ENCODE peak calls at places on chromosome 13, in five cellular contexts. W, R, U, Q and B are unnamed samples.

GRCh38 chr13:47519626-47520025 is 481.4 kb downstream of the SUCLA2 start:
- DNase-seq in W (no peak), R (no peak), U (no peak), Q (no peak), B (no peak)

GRCh38 chr13:30907167-30907761 is 1.2 kb downstream of the MEDAG start:
- DNase-seq in W (peak; percentile 51), R (no peak), U (no peak), Q (peak; percentile 95), B (no peak)

GRCh38 chr13:48653074-48654054 is at the start of gene CYSLTR2:
- DNase-seq in W (peak; percentile 13), R (no peak), U (no peak), Q (peak; percentile 98), B (no peak)

GRCh38 chr13:51832471-51833152 is 12.4 kb downstream of the TMEM272 start:
- DNase-seq in W (peak; percentile 8), R (peak; percentile 46), U (no peak), Q (peak; percentile 17), B (no peak)

GRCh38 chr13:91058919-91059318 is 288.6 kb upstream of the MIR17HG start:
- DNase-seq in W (no peak), R (no peak), U (no peak), Q (no peak), B (no peak)

GRCh38 chr13:74153316-74153715 is 19.1 kb upstream of the KLF12 start:
- DNase-seq in W (no peak), R (no peak), U (no peak), Q (no peak), B (no peak)

GRCh38 chr13:81639984-81640582 is 1299.2 kb upstream of the SPRY2 start:
- DNase-seq in W (no peak), R (no peak), U (no peak), Q (peak; percentile 17), B (no peak)

GRCh38 chr13:20408181-20408580 is 117.5 kb downstream of the CRYL1 start:
- DNase-seq in W (no peak), R (no peak), U (no peak), Q (no peak), B (no peak)

GRCh38 chr13:100532090-100532766 is 56.4 kb downstream of the GGACT start:
- DNase-seq in W (no peak), R (peak; percentile 39), U (no peak), Q (no peak), B (no peak)

GRCh38 chr13:104143760-104144406 is 1077.7 kb upstream of the SLC10A2 start:
- DNase-seq in W (no peak), R (peak; percentile 29), U (no peak), Q (peak; percentile 7), B (no peak)

GRCh38 chr13:46617885-46618284 is 64.9 kb downstream of the LRCH1 start:
- DNase-seq in W (no peak), R (no peak), U (peak; percentile 94), Q (no peak), B (no peak)

GRCh38 chr13:66586489-66586888 is 643.6 kb downstream of the PCDH9 start:
- DNase-seq in W (no peak), R (no peak), U (no peak), Q (no peak), B (no peak)

GRCh38 chr13:110282316-110282841 is 24.6 kb downstream of the COL4A1 start:
- DNase-seq in W (no peak), R (no peak), U (no peak), Q (no peak), B (no peak)

GRCh38 chr13:94224670-94225069 is 254.8 kb downstream of the DCT start:
- DNase-seq in W (no peak), R (no peak), U (no peak), Q (no peak), B (no peak)

GRCh38 chr13:25130944-25131343 is 35.0 kb downstream of the PABPC3 start:
- DNase-seq in W (no peak), R (no peak), U (no peak), Q (no peak), B (no peak)

GRCh38 chr13:48808689-48809088 is 155.0 kb downstream of the CYSLTR2 start:
- DNase-seq in W (peak; percentile 76), R (no peak), U (no peak), Q (peak; percentile 68), B (no peak)

GRCh38 chr13:95258619-95259194 is 42.5 kb downstream of the ABCC4 start:
- DNase-seq in W (no peak), R (no peak), U (no peak), Q (no peak), B (no peak)

GRCh38 chr13:31485183-31485582 is 254.1 kb upstream of the RXFP2 start:
- DNase-seq in W (no peak), R (no peak), U (no peak), Q (no peak), B (no peak)

GRCh38 chr13:114099918-114100445 is 32.4 kb downstream of the RASA3 start:
- DNase-seq in W (peak; percentile 44), R (peak; percentile 91), U (peak; percentile 43), Q (peak; percentile 87), B (no peak)
- H4K91ac ChIP-seq in W (no peak overlapping the region), R (no peak overlapping the region), U (peak overlapping the region; percentile 36), Q (peak overlapping the region; percentile 57), B (no peak overlapping the region)

GRCh38 chr13:111530137-111530536 is 209.7 kb downstream of the TEX29 start:
- DNase-seq in W (no peak), R (peak; percentile 30), U (no peak), Q (no peak), B (no peak)
- H4K91ac ChIP-seq in W (no peak overlapping the region), R (no peak overlapping the region), U (no peak overlapping the region), Q (no peak overlapping the region), B (no peak overlapping the region)

GRCh38 chr13:33260168-33261098 is 25.1 kb downstream of the STARD13 start:
- DNase-seq in W (peak; percentile 70), R (no peak), U (no peak), Q (no peak), B (no peak)

GRCh38 chr13:33257786-33258185 is 27.8 kb downstream of the STARD13 start:
- DNase-seq in W (no peak), R (no peak), U (no peak), Q (no peak), B (no peak)

GRCh38 chr13:33259296-33259695 is 26.3 kb downstream of the STARD13 start:
- DNase-seq in W (no peak), R (no peak), U (no peak), Q (no peak), B (no peak)

GRCh38 chr13:33256148-33256547 is 29.4 kb downstream of the STARD13 start:
- DNase-seq in W (no peak), R (no peak), U (no peak), Q (no peak), B (no peak)

DNA sequence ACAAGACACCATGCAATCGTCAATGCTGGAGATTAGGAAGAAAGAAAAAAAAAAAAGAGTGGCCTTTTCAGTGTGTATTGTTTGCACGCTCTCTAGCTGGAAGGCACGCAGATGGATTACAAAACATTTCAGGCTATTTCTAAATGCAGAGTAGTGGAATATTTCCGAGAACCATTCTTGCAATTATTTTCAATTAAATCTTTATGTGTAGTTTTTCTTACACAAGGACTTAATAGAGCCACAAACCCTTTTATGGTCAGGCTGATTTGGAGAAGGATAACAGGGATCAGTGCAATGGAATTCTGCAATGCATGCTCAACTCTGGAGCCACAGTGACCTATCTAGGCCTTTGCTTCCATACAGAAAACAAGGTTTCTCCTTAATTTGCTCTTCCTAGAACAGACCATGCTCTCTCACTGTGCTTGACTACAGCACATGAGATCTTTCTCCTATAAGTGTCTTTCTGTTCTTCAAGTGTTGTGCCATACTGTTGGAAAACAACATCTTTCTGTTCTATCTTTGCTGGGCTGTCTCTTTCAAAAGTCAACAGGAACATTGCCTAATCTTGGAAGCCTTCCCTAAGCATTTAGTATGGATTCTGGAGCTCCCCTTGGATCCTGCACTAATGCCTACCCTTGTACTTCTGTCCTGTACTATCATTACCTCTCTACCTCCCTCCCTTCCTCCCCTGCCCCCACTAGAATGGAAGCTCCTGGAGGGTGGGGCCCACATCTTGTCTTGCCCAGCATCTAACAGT is 26.9 kb downstream of the STARD13 start:
- DNase-seq in W (peak; percentile 63), R (no peak), U (no peak), Q (peak; percentile 78), B (no peak)
- H4K91ac ChIP-seq in W (peak overlapping the region; percentile 64), R (peak overlapping the region; percentile 88), U (no peak overlapping the region), Q (no peak overlapping the region), B (no peak overlapping the region)

GRCh38 chr13:26718146-26718545 is 42.4 kb downstream of the GPR12 start:
- DNase-seq in W (no peak), R (no peak), U (no peak), Q (no peak), B (no peak)
- H4K91ac ChIP-seq in W (no peak overlapping the region), R (no peak overlapping the region), U (no peak overlapping the region), Q (no peak overlapping the region), B (no peak overlapping the region)

GRCh38 chr13:44402902-44403719 is 29.5 kb downstream of the SERP2 start:
- DNase-seq in W (no peak), R (no peak), U (peak; percentile 40), Q (no peak), B (no peak)
- H4K91ac ChIP-seq in W (no peak overlapping the region), R (no peak overlapping the region), U (peak overlapping the region; percentile 84), Q (peak overlapping the region; percentile 77), B (no peak overlapping the region)

DNA sequence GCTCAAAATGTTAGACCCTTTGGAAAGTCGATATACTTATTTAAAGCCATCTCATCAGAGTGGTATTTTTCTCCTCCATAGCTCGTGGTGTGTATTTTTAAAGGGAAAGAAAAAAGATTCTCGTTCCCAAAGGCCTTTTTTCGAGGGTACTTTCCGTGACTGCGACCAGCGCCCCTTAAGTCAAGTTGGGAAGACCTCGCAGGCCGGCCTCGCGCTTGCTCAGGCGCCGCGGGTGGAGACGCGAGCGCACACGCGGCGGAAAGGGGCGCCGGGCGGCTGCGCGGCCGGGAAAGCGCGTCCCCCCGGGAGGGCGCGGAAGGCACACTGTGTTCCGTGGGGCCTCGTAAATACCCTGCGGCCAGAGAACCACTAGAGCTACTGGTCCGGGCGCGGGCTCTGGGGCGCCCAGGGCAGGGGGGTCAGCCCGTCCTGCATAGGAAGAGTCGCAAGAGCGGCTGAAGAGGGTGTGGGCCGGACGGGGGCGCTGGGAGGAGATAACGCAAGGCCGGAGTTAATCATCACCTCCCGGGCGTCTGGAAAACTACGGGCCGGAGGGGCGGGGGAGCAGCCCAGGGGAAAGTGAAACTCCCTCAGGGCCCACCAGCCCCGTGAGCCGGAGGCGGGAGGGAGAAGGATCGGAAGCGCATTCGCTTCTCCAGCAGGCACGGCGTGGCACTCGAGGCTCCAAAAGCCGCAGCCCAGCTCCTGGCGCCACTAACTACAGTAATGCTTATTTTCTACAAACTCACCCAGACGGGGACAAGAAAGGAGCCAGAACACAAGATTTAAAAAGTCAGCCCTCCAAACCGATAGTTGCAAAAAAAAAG is 1.2 kb upstream of the WBP4 start:
- DNase-seq in W (peak; percentile 87), R (peak; percentile 91), U (peak; percentile 96), Q (peak; percentile 96), B (peak; percentile 84)
- H4K91ac ChIP-seq in W (peak overlapping the region; percentile 97), R (no peak overlapping the region), U (peak overlapping the region; percentile 88), Q (peak overlapping the region; percentile 90), B (no peak overlapping the region)